ENCODE peak calls at places on chromosomes 4 and X, in seven cellular contexts. Y, G, M, T, B, L and A are unnamed samples. For H3K4me1, the result is how much of the 10 kb centered on the place peaks cover.

GRCh38 chrX:71618303-71618721 is at the start of gene CXCR3:
- DNase-seq in L (peak), M (no peak), Y (no peak), T (peak), G (peak), B (peak), A (peak)

GRCh38 chr4:38114435-38114834 is 154.2 kb downstream of the PTTG2 start:
- DNase-seq in G (no peak), M (peak), L (no peak), Y (no peak), T (no peak), B (no peak), A (no peak)

GRCh38 chr4:184810720-184811119 is 15.0 kb downstream of the ACSL1 start:
- DNase-seq in Y (no peak), G (no peak), T (no peak), B (no peak), M (no peak), L (no peak), A (no peak)

GRCh38 chr4:148834804-148835598 is 392.8 kb upstream of the NR3C2 start:
- DNase-seq in T (no peak), M (peak), B (no peak), L (no peak), Y (no peak), G (no peak), A (no peak)

GRCh38 chrX:154748712-154749339 is 2.1 kb downstream of the GAB3 start:
- DNase-seq in M (peak), T (no peak), G (no peak), B (peak), L (peak), Y (peak), A (no peak)

GRCh38 chrX:147891886-147892285 is 19.8 kb upstream of the FMR1 start:
- DNase-seq in B (no peak), Y (no peak), M (no peak), G (no peak), L (no peak), T (no peak), A (no peak)

GRCh38 chr4:143728171-143728570 is 27.7 kb upstream of the FREM3 start:
- DNase-seq in G (no peak), M (peak), B (no peak), L (no peak), T (no peak), Y (no peak), A (no peak)

GRCh38 chr4:24229976-24230375 is 340.1 kb upstream of the PPARGC1A start:
- DNase-seq in Y (no peak), T (no peak), L (no peak), G (no peak), M (no peak), B (no peak), A (no peak)

GRCh38 chrX:63658920-63659319 is 126.1 kb downstream of the ARHGEF9 start:
- DNase-seq in B (no peak), L (no peak), G (no peak), Y (no peak), T (no peak), M (no peak), A (no peak)

GRCh38 chr4:151983854-151984253 is 223.0 kb upstream of the GATB start:
- DNase-seq in B (no peak), Y (no peak), T (no peak), M (no peak), G (no peak), L (no peak), A (no peak)

GRCh38 chr4:3344596-3344995 is 51.8 kb downstream of the RGS12 start:
- DNase-seq in M (no peak), B (no peak), Y (no peak), L (no peak), T (no peak), G (no peak), A (no peak)

DNA sequence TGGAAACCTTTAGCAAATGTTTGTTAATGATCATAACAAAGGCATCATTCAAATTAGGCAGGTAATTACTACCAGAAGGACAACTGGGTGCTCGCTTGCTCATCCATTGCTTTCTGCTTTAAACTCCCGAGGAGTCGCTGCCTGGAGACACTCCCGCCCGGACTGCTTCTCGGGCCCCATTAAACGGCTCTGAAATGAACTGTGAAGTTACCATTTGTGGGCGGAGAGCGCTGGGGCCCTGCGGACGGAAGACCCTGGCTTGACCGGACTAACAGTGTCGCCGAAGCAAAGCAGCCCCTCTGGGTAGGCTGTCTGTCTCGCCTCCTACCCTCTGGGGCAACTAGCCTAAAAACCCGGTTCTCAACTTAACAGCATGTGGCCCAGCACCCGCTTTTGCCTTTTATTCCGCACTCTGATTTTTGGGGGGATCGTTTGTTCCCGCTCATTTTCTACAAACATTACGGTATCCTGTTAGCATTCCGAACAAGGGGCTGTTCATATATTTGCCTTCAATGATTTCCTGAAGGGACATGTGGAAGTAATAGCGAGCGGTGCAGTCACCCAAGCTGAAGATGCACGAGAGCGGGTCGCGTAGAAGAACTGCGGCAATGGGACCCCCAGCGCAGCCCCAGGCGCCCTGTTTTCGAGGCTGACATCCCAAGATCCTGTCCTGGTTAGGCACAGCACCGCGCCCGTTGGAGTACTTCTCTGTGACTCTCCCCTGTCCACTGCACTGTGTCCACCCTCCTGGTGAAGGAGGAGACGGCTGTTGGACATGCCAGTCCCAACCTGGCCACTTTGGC is 1.6 kb upstream of the PDGFRA start:
- DNase-seq in B (no peak), M (peak), Y (peak), T (no peak), L (no peak), G (no peak), A (peak)
- H3K4me3 ChIP-seq in B (no peak), M (peak), Y (peak), T (no peak), L (no peak), G (peak), A (peak)

DNA sequence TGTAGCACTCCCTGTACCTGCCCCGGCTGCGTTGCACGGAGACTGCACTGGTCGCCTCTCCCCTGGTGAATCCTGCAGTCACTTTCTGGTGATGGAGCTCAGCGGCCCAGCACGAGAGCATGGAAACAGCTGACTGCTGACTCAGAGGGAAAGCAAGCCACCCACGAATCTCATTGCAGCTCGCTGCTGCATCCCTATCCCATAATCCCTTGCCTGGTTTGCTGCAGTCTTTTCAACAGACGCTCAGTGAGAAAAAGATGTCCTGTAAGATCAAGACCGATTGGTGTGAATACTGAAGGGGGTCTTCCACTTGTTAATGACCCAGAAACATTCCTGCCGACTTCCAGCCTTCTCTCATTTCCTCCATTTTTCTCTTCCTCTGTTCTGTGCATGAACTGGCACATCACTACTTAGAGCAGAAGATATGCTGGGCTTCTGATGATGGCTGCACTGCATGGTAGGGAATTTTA is 52.9 kb downstream of the TRIM2 start:
- DNase-seq in T (no peak), G (no peak), L (no peak), M (peak), Y (peak), B (no peak), A (no peak)
- H3K4me1 ChIP-seq in T (half or more), G (under half), L (under half), M (under half), Y (under half), B (under half), A (under half)

GRCh38 chr4:189187531-189188052 is 753.1 kb upstream of the FRG1 start:
- DNase-seq in B (no peak), L (no peak), G (no peak), M (no peak), T (no peak), Y (no peak), A (no peak)
- H3K4me3 ChIP-seq in B (no peak), L (no peak), G (no peak), M (no peak), T (no peak), Y (no peak), A (no peak)

GRCh38 chr4:122854860-122855259 is 28.2 kb downstream of the FGF2 start:
- DNase-seq in Y (no peak), B (no peak), M (no peak), G (no peak), T (no peak), L (no peak), A (no peak)
- H3K4me1 ChIP-seq in Y (under half), B (under half), M (under half), G (under half), T (under half), L (under half), A (under half)

GRCh38 chr4:84479663-84480062 is 19.4 kb downstream of the NKX6-1 start:
- DNase-seq in M (no peak), Y (no peak), B (no peak), G (no peak), L (no peak), T (no peak), A (no peak)
- H3K4me3 ChIP-seq in M (no peak), Y (no peak), B (no peak), G (no peak), L (no peak), T (no peak), A (no peak)

DNA sequence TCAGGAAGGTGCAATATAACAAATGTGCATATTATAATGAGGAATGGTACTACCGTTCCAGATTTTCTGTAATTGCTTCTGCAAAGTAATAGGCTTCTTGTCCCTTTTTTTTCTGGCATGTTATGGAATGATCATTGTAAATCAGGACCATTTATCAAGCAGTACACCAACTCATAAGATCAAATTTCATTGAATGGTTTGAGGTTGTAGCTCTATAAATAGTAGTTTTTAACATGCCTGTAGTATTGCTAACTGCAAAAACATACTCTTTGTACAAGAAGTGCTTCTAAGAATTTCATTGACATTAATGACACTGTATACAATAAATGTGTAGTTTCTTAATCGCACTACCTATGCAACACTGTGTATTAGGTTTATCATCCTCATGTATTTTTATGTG is 12.6 kb downstream of the IBSP start:
- DNase-seq in M (no peak), B (no peak), G (no peak), Y (no peak), L (no peak), T (no peak), A (no peak)
- H3K4me1 ChIP-seq in M (under half), B (under half), G (under half), Y (under half), L (under half), T (under half), A (under half)

GRCh38 chr4:40916880-40917279 is 167.1 kb downstream of the NSUN7 start:
- DNase-seq in L (peak), G (no peak), B (no peak), M (peak), Y (no peak), T (peak), A (no peak)
- H3K4me3 ChIP-seq in L (no peak), G (no peak), B (no peak), M (no peak), Y (no peak), T (no peak), A (no peak)

DNA sequence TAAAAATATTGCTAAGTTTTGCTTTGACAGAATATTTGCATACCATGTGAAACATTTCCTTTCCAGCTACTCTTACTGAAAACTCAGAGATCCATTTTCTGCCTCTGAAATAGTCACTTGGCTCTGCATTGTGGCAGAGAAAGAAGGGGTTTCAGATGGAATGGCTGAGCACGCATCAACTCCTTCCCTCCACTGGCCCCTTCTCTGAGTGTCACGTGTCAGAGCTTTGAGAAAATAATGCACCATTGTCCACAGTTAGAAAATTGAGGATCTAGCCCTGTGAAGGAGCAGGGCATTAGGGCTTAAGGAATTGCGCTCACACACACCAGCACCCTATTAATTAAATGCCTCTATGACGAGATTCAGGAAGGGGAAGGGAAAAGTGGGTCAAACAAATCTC is 78.8 kb upstream of the FAT4 start:
- DNase-seq in M (no peak), T (no peak), L (no peak), Y (no peak), B (no peak), G (no peak), A (no peak)
- H3K4me1 ChIP-seq in M (under half), T (under half), L (under half), Y (under half), B (under half), G (under half), A (under half)